ENCODE peak calls at places on chromosomes 5 and 9, in seven cellular contexts. U is tibial nerve, J is brain microvascular endothelial cell, Q is RWPE1, G is breast epithelium, S is endodermal cell, T is cardiac muscle cell. E is an unnamed sample.

GRCh38 chr9:20872340-20872977 is 159.0 kb downstream of the HACD4 start:
- DNase-seq in U (no peak), J (peak; percentile 50), Q (no peak), G (no peak), S (no peak), T (peak; percentile 28), E (peak; percentile 92)

GRCh38 chr9:14532716-14533115 is 160.5 kb downstream of the ZDHHC21 start:
- DNase-seq in U (no peak), J (no peak), Q (peak; percentile 15), G (no peak), S (no peak), T (no peak), E (no peak)

GRCh38 chr9:133103183-133103986 is 17.7 kb downstream of the RALGDS start:
- DNase-seq in U (peak; percentile 79), J (no peak), Q (peak; percentile 67), G (no peak), S (peak; percentile 86), T (peak; percentile 70), E (peak; percentile 19)

GRCh38 chr5:135386886-135387628 is 12.0 kb downstream of the MACROH2A1 start:
- DNase-seq in U (peak; percentile 59), J (peak; percentile 89), Q (peak; percentile 97), G (no peak), S (no peak), T (no peak), E (peak; percentile 87)

GRCh38 chr5:10601246-10602030 is 37.6 kb downstream of the ANKRD33B start:
- DNase-seq in U (peak; percentile 85), J (peak; percentile 79), Q (peak; percentile 93), G (peak; percentile 62), S (peak; percentile 47), T (peak; percentile 41), E (peak; percentile 92)

GRCh38 chr5:168364151-168364661 is 72.8 kb downstream of the WWC1 start:
- DNase-seq in U (no peak), J (peak; percentile 7), Q (peak; percentile 78), G (no peak), S (peak; percentile 56), T (no peak), E (peak; percentile 82)

GRCh38 chr5:101948615-101949014 is 347.5 kb downstream of the SLCO4C1 start:
- DNase-seq in U (no peak), J (no peak), Q (no peak), G (no peak), S (no peak), T (no peak), E (no peak)

GRCh38 chr9:123586140-123586735 is 230.2 kb downstream of the CRB2 start:
- DNase-seq in U (no peak), J (no peak), Q (no peak), G (no peak), S (no peak), T (no peak), E (no peak)

GRCh38 chr9:72476617-72477375 is 44.6 kb upstream of the TMC1 start:
- DNase-seq in U (no peak), J (peak; percentile 54), Q (peak; percentile 94), G (peak; percentile 44), S (peak; percentile 68), T (no peak), E (peak; percentile 88)

GRCh38 chr9:98610711-98611110 is 98.0 kb downstream of the GABBR2 start:
- DNase-seq in U (no peak), J (no peak), Q (no peak), G (no peak), S (no peak), T (no peak), E (no peak)

GRCh38 chr9:138061631-138062030 is 184.0 kb downstream of the CACNA1B start:
- DNase-seq in U (no peak), J (no peak), Q (no peak), G (no peak), S (peak; percentile 48), T (no peak), E (no peak)

GRCh38 chr5:172748341-172748843 is 22.6 kb downstream of the DUSP1 start:
- DNase-seq in U (peak; percentile 49), J (peak; percentile 89), Q (no peak), G (no peak), S (peak; percentile 87), T (no peak), E (peak; percentile 80)

GRCh38 chr9:114117996-114118830 is 19.1 kb upstream of the KIF12 start:
- DNase-seq in U (no peak), J (no peak), Q (no peak), G (peak; percentile 42), S (peak; percentile 54), T (no peak), E (no peak)

GRCh38 chr9:72443855-72444254 is 77.6 kb upstream of the TMC1 start:
- DNase-seq in U (no peak), J (no peak), Q (no peak), G (no peak), S (no peak), T (no peak), E (no peak)

GRCh38 chr9:104485014-104485413 is 19.0 kb upstream of the OR13F1 start:
- DNase-seq in U (no peak), J (no peak), Q (no peak), G (no peak), S (no peak), T (no peak), E (no peak)

GRCh38 chr5:168695436-168695835 is 116.3 kb upstream of the PANK3 start:
- DNase-seq in U (no peak), J (no peak), Q (no peak), G (no peak), S (no peak), T (no peak), E (no peak)

GRCh38 chr5:59151162-59151889 is 568.5 kb downstream of the RAB3C start:
- DNase-seq in U (no peak), J (no peak), Q (no peak), G (no peak), S (no peak), T (no peak), E (no peak)

GRCh38 chr5:81420039-81420667 is 26.2 kb upstream of the ACOT12 start:
- DNase-seq in U (no peak), J (peak; percentile 91), Q (peak; percentile 81), G (no peak), S (no peak), T (no peak), E (peak; percentile 94)

GRCh38 chr9:35563791-35564197 is 41.3 kb upstream of the TESK1 start:
- DNase-seq in U (peak; percentile 33), J (no peak), Q (no peak), G (peak; percentile 30), S (peak; percentile 65), T (peak; percentile 63), E (peak; percentile 22)

GRCh38 chr9:27528886-27529315 is 713 bp downstream of the MOB3B start:
- DNase-seq in U (peak; percentile 29), J (no peak), Q (peak; percentile 75), G (peak; percentile 70), S (peak; percentile 87), T (peak; percentile 56), E (no peak)

GRCh38 chr9:137606734-137607138 is 1.2 kb downstream of the ARRDC1 start:
- DNase-seq in U (no peak), J (no peak), Q (no peak), G (no peak), S (peak; percentile 57), T (no peak), E (no peak)

GRCh38 chr5:218457-219289 is 553 bp downstream of the SDHA start:
- DNase-seq in U (no peak), J (peak; percentile 39), Q (peak; percentile 23), G (no peak), S (peak; percentile 81), T (peak; percentile 56), E (peak; percentile 26)

GRCh38 chr9:136021891-136022681 is 60.9 kb upstream of the UBAC1 start:
- DNase-seq in U (no peak), J (no peak), Q (no peak), G (no peak), S (peak; percentile 44), T (no peak), E (no peak)
- TF ChIP-seq CTCF in U (no peak), J (peak; percentile 26), Q (no peak), G (no peak), S (peak; percentile 40), T (no peak), E (peak; percentile 4)

GRCh38 chr9:93826209-93826608 is 128.9 kb downstream of the BARX1 start:
- DNase-seq in U (no peak), J (no peak), Q (no peak), G (no peak), S (peak; percentile 88), T (no peak), E (no peak)
- TF ChIP-seq CTCF in U (no peak), J (peak; percentile 39), Q (peak; percentile 34), G (no peak), S (peak; percentile 88), T (peak; percentile 19), E (peak; percentile 32)

DNA sequence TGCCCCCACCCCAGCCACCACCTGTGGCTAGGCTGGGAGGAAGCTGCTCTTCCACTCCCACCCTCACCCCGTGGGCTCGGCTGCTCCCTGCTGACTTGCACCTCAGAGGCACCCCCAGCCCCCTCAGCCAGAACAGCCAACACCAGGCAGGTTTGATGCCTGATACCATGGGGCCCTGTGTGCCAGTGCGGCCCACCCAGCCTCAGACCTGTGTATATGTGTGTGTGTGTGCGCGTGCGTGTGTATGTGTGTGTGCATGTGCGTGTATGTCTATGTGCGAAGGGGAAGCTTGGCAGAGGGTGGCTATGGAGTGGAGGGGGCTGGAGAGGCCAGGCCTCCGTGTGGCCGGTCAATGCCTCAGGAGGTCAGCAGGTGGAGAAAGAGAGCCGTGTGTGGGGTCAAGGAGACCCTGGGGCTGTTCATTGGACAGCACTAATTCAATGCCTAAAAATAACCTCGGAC is 16.6 kb upstream of the DAB2IP start:
- DNase-seq in U (no peak), J (no peak), Q (peak; percentile 42), G (no peak), S (peak; percentile 90), T (peak; percentile 82), E (no peak)
- TF ChIP-seq CTCF in U (peak; percentile 11), J (peak; percentile 72), Q (no peak), G (peak; percentile 37), S (peak; percentile 88), T (peak; percentile 59), E (peak; percentile 55)

DNA sequence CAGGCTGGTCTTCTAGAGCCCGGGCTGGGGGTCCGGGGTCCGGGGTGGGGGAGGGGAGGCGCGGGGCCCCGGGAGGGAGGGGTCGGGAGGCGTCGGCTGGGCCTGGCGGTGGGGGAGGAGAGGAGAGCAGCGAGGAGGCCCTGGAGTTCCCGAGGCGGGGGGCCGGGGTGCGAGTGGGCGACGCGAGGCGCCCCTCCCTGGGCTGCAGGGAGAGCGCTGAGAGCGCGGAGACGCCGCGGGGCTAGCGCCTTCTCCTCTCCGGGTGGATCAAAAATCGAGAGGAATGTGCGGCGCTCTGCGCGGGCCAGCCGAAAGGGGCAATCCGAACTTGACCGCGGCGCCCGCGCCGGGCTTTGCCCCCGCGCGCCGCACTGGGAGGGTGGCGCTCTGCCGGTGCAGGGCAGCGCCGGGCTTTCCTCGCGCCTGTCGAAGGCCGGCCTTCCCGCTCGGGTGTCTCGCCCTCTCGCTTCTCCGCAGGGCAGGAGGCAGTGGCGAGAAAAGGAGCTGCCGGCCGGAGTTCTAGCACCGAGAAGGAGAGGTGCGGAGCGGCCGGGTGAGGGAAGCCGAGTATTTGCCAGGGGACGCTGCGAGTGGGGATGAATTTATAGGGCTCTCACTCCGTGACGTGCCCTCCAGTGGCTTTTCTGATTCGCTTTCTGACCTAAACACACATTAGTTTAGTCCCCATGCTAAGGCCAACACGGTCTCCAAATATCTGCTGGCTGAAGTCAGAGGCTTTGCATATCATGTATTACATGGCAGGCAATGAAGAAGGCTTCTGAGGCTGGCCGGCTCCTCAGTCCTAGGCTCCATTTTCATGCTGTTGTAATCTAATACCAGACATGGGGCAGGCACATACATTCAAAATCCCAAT is at the start of gene GDNF:
- DNase-seq in U (no peak), J (no peak), Q (no peak), G (no peak), S (peak; percentile 86), T (peak; percentile 65), E (peak; percentile 62)
- TF ChIP-seq CTCF in U (no peak), J (peak; percentile 13), Q (peak; percentile 28), G (no peak), S (peak; percentile 58), T (peak; percentile 31), E (peak; percentile 15)

E was measured in astrocyte of the spinal cord.